ENCODE peak calls at places on chromosomes 7 and 10, in eight cellular contexts. One of them, this sample, is unnamed.

GRCh38 chr7:130334274-130334673 is 10.3 kb upstream of the CPA5 start:
- DNase-seq in naive thymus-derived CD4-positive, alpha-beta T cell: no peak
- DNase-seq in lower lobe of right lung: no peak
- DNase-seq in CD4-positive, alpha-beta T cell: no peak
- DNase-seq in H9: no peak
- DNase-seq in heart right ventricle: no peak
- DNase-seq in neural progenitor cell: no peak
- DNase-seq in OCI-LY7: no peak
- DNase-seq in this sample: no peak

GRCh38 chr10:66398653-66399052 is 527.2 kb upstream of the LRRTM3 start:
- DNase-seq in neural progenitor cell: no peak
- DNase-seq in CD4-positive, alpha-beta T cell: no peak
- DNase-seq in OCI-LY7: no peak
- DNase-seq in lower lobe of right lung: no peak
- DNase-seq in heart right ventricle: no peak
- DNase-seq in H9: no peak
- DNase-seq in naive thymus-derived CD4-positive, alpha-beta T cell: no peak
- DNase-seq in this sample: no peak

GRCh38 chr7:100602889-100603696 is 930 bp downstream of the PCOLCE start:
- DNase-seq in OCI-LY7: no peak
- DNase-seq in H9: peak; percentile 92
- DNase-seq in lower lobe of right lung: no peak
- DNase-seq in heart right ventricle: peak; percentile 73
- DNase-seq in naive thymus-derived CD4-positive, alpha-beta T cell: no peak
- DNase-seq in neural progenitor cell: peak; percentile 83
- DNase-seq in CD4-positive, alpha-beta T cell: no peak
- DNase-seq in this sample: no peak

GRCh38 chr7:100545636-100546128 is 6.7 kb downstream of the AGFG2 start:
- DNase-seq in naive thymus-derived CD4-positive, alpha-beta T cell: no peak
- DNase-seq in neural progenitor cell: peak; percentile 27
- DNase-seq in heart right ventricle: no peak
- DNase-seq in OCI-LY7: peak; percentile 50
- DNase-seq in H9: peak; percentile 68
- DNase-seq in lower lobe of right lung: no peak
- DNase-seq in CD4-positive, alpha-beta T cell: no peak
- DNase-seq in this sample: no peak

GRCh38 chr7:2258661-2259365 is 16.8 kb downstream of the NUDT1 start:
- DNase-seq in OCI-LY7: peak; percentile 58
- DNase-seq in naive thymus-derived CD4-positive, alpha-beta T cell: no peak
- DNase-seq in lower lobe of right lung: peak; percentile 44
- DNase-seq in neural progenitor cell: no peak
- DNase-seq in heart right ventricle: no peak
- DNase-seq in H9: no peak
- DNase-seq in CD4-positive, alpha-beta T cell: no peak
- DNase-seq in this sample: no peak

GRCh38 chr10:11249134-11249533 is 231.5 kb downstream of the CELF2 start:
- DNase-seq in naive thymus-derived CD4-positive, alpha-beta T cell: no peak
- DNase-seq in CD4-positive, alpha-beta T cell: no peak
- DNase-seq in heart right ventricle: no peak
- DNase-seq in neural progenitor cell: no peak
- DNase-seq in H9: no peak
- DNase-seq in OCI-LY7: no peak
- DNase-seq in lower lobe of right lung: no peak
- DNase-seq in this sample: no peak

GRCh38 chr7:121021266-121021969 is 32.9 kb downstream of the CPED1 start:
- DNase-seq in heart right ventricle: no peak
- DNase-seq in OCI-LY7: no peak
- DNase-seq in H9: no peak
- DNase-seq in lower lobe of right lung: no peak
- DNase-seq in naive thymus-derived CD4-positive, alpha-beta T cell: no peak
- DNase-seq in neural progenitor cell: no peak
- DNase-seq in CD4-positive, alpha-beta T cell: no peak
- DNase-seq in this sample: no peak

GRCh38 chr10:70920519-70920918 is 32.2 kb upstream of the PCBD1 start:
- DNase-seq in lower lobe of right lung: peak; percentile 93
- DNase-seq in heart right ventricle: no peak
- DNase-seq in CD4-positive, alpha-beta T cell: no peak
- DNase-seq in naive thymus-derived CD4-positive, alpha-beta T cell: no peak
- DNase-seq in neural progenitor cell: no peak
- DNase-seq in H9: no peak
- DNase-seq in OCI-LY7: no peak
- DNase-seq in this sample: no peak

GRCh38 chr7:101315336-101315735 is 6.3 kb downstream of the IFT22 start:
- DNase-seq in OCI-LY7: peak; percentile 67
- DNase-seq in neural progenitor cell: peak; percentile 57
- DNase-seq in naive thymus-derived CD4-positive, alpha-beta T cell: no peak
- DNase-seq in H9: peak; percentile 66
- DNase-seq in heart right ventricle: no peak
- DNase-seq in CD4-positive, alpha-beta T cell: peak; percentile 29
- DNase-seq in lower lobe of right lung: no peak
- DNase-seq in this sample: peak; percentile 54

GRCh38 chr7:1054438-1055083 is 10.2 kb downstream of the GPR146 start:
- DNase-seq in OCI-LY7: no peak
- DNase-seq in CD4-positive, alpha-beta T cell: no peak
- DNase-seq in lower lobe of right lung: no peak
- DNase-seq in H9: no peak
- DNase-seq in heart right ventricle: no peak
- DNase-seq in neural progenitor cell: peak; percentile 52
- DNase-seq in naive thymus-derived CD4-positive, alpha-beta T cell: no peak
- DNase-seq in this sample: no peak

GRCh38 chr7:12440229-12440628 is 36.6 kb upstream of the VWDE start:
- DNase-seq in lower lobe of right lung: no peak
- DNase-seq in OCI-LY7: no peak
- DNase-seq in heart right ventricle: no peak
- DNase-seq in naive thymus-derived CD4-positive, alpha-beta T cell: no peak
- DNase-seq in CD4-positive, alpha-beta T cell: no peak
- DNase-seq in H9: no peak
- DNase-seq in neural progenitor cell: no peak
- DNase-seq in this sample: no peak

GRCh38 chr7:51645707-51646298 is 329.2 kb upstream of the COBL start:
- DNase-seq in CD4-positive, alpha-beta T cell: no peak
- DNase-seq in H9: no peak
- DNase-seq in naive thymus-derived CD4-positive, alpha-beta T cell: no peak
- DNase-seq in OCI-LY7: no peak
- DNase-seq in heart right ventricle: no peak
- DNase-seq in neural progenitor cell: no peak
- DNase-seq in lower lobe of right lung: no peak
- DNase-seq in this sample: peak; percentile 28

GRCh38 chr7:112199035-112199655 is 7.1 kb downstream of the DOCK4 start:
- DNase-seq in heart right ventricle: no peak
- DNase-seq in naive thymus-derived CD4-positive, alpha-beta T cell: no peak
- DNase-seq in H9: no peak
- DNase-seq in lower lobe of right lung: no peak
- DNase-seq in neural progenitor cell: no peak
- DNase-seq in OCI-LY7: no peak
- DNase-seq in CD4-positive, alpha-beta T cell: no peak
- DNase-seq in this sample: no peak

GRCh38 chr7:35185908-35186731 is 67.8 kb downstream of the TBX20 start:
- DNase-seq in naive thymus-derived CD4-positive, alpha-beta T cell: no peak
- DNase-seq in OCI-LY7: no peak
- DNase-seq in CD4-positive, alpha-beta T cell: no peak
- DNase-seq in heart right ventricle: peak; percentile 72
- DNase-seq in H9: peak; percentile 74
- DNase-seq in neural progenitor cell: peak; percentile 74
- DNase-seq in lower lobe of right lung: no peak
- DNase-seq in this sample: peak; percentile 78

GRCh38 chr7:48244902-48245301 is 73.6 kb downstream of the ABCA13 start:
- DNase-seq in CD4-positive, alpha-beta T cell: no peak
- DNase-seq in neural progenitor cell: no peak
- DNase-seq in naive thymus-derived CD4-positive, alpha-beta T cell: no peak
- DNase-seq in H9: no peak
- DNase-seq in heart right ventricle: no peak
- DNase-seq in OCI-LY7: no peak
- DNase-seq in lower lobe of right lung: no peak
- DNase-seq in this sample: no peak

GRCh38 chr10:35961501-35961900 is 319.4 kb upstream of the FZD8 start:
- DNase-seq in lower lobe of right lung: no peak
- DNase-seq in H9: no peak
- DNase-seq in CD4-positive, alpha-beta T cell: no peak
- DNase-seq in heart right ventricle: no peak
- DNase-seq in naive thymus-derived CD4-positive, alpha-beta T cell: no peak
- DNase-seq in neural progenitor cell: no peak
- DNase-seq in OCI-LY7: no peak
- DNase-seq in this sample: no peak

GRCh38 chr7:151174246-151175046 is 7.0 kb upstream of the GBX1 start:
- DNase-seq in lower lobe of right lung: no peak
- DNase-seq in H9: peak; percentile 54
- DNase-seq in neural progenitor cell: no peak
- DNase-seq in naive thymus-derived CD4-positive, alpha-beta T cell: no peak
- DNase-seq in CD4-positive, alpha-beta T cell: no peak
- DNase-seq in OCI-LY7: no peak
- DNase-seq in heart right ventricle: peak; percentile 56
- DNase-seq in this sample: no peak

GRCh38 chr7:107622429-107622828 is 38.2 kb upstream of the SLC26A4 start:
- DNase-seq in H9: no peak
- DNase-seq in CD4-positive, alpha-beta T cell: no peak
- DNase-seq in neural progenitor cell: no peak
- DNase-seq in heart right ventricle: no peak
- DNase-seq in OCI-LY7: no peak
- DNase-seq in lower lobe of right lung: no peak
- DNase-seq in naive thymus-derived CD4-positive, alpha-beta T cell: no peak
- DNase-seq in this sample: no peak

GRCh38 chr7:5695709-5696345 is 85.6 kb downstream of the RNF216 start:
- DNase-seq in H9: no peak
- DNase-seq in heart right ventricle: no peak
- DNase-seq in OCI-LY7: no peak
- DNase-seq in lower lobe of right lung: no peak
- DNase-seq in CD4-positive, alpha-beta T cell: no peak
- DNase-seq in neural progenitor cell: no peak
- DNase-seq in naive thymus-derived CD4-positive, alpha-beta T cell: no peak
- DNase-seq in this sample: no peak

GRCh38 chr7:55570218-55570873 is 2.0 kb downstream of the VOPP1 start:
- DNase-seq in H9: no peak
- DNase-seq in CD4-positive, alpha-beta T cell: no peak
- DNase-seq in heart right ventricle: no peak
- DNase-seq in lower lobe of right lung: no peak
- DNase-seq in OCI-LY7: peak; percentile 32
- DNase-seq in naive thymus-derived CD4-positive, alpha-beta T cell: no peak
- DNase-seq in neural progenitor cell: no peak
- DNase-seq in this sample: no peak

GRCh38 chr10:113991091-113991860 is 52.4 kb upstream of the ADRB1 start:
- DNase-seq in H9: no peak
- DNase-seq in naive thymus-derived CD4-positive, alpha-beta T cell: no peak
- DNase-seq in lower lobe of right lung: no peak
- DNase-seq in OCI-LY7: no peak
- DNase-seq in neural progenitor cell: no peak
- DNase-seq in CD4-positive, alpha-beta T cell: no peak
- DNase-seq in heart right ventricle: no peak
- DNase-seq in this sample: no peak

GRCh38 chr7:157726764-157727163 is 390.0 kb downstream of the DNAJB6 start:
- DNase-seq in H9: no peak
- DNase-seq in neural progenitor cell: no peak
- DNase-seq in OCI-LY7: no peak
- DNase-seq in CD4-positive, alpha-beta T cell: no peak
- DNase-seq in lower lobe of right lung: no peak
- DNase-seq in heart right ventricle: no peak
- DNase-seq in naive thymus-derived CD4-positive, alpha-beta T cell: no peak
- DNase-seq in this sample: no peak

GRCh38 chr7:157729566-157729965 is 392.8 kb downstream of the DNAJB6 start:
- DNase-seq in OCI-LY7: no peak
- DNase-seq in CD4-positive, alpha-beta T cell: no peak
- DNase-seq in lower lobe of right lung: no peak
- DNase-seq in H9: no peak
- DNase-seq in heart right ventricle: no peak
- DNase-seq in neural progenitor cell: no peak
- DNase-seq in naive thymus-derived CD4-positive, alpha-beta T cell: no peak
- DNase-seq in this sample: no peak

GRCh38 chr7:157734926-157735640 is 398.3 kb downstream of the DNAJB6 start:
- DNase-seq in naive thymus-derived CD4-positive, alpha-beta T cell: no peak
- DNase-seq in H9: no peak
- DNase-seq in lower lobe of right lung: no peak
- DNase-seq in CD4-positive, alpha-beta T cell: no peak
- DNase-seq in neural progenitor cell: no peak
- DNase-seq in heart right ventricle: no peak
- DNase-seq in OCI-LY7: no peak
- DNase-seq in this sample: no peak

GRCh38 chr7:157727964-157728615 is 391.3 kb downstream of the DNAJB6 start:
- DNase-seq in CD4-positive, alpha-beta T cell: no peak
- DNase-seq in OCI-LY7: no peak
- DNase-seq in heart right ventricle: no peak
- DNase-seq in neural progenitor cell: no peak
- DNase-seq in naive thymus-derived CD4-positive, alpha-beta T cell: no peak
- DNase-seq in lower lobe of right lung: no peak
- DNase-seq in H9: no peak
- DNase-seq in this sample: no peak

GRCh38 chr7:157730614-157731013 is 393.8 kb downstream of the DNAJB6 start:
- DNase-seq in H9: no peak
- DNase-seq in OCI-LY7: no peak
- DNase-seq in heart right ventricle: no peak
- DNase-seq in neural progenitor cell: no peak
- DNase-seq in naive thymus-derived CD4-positive, alpha-beta T cell: no peak
- DNase-seq in CD4-positive, alpha-beta T cell: no peak
- DNase-seq in lower lobe of right lung: no peak
- DNase-seq in this sample: no peak
- H3K9me3 ChIP-seq in H9: no peaks in the 10 kb centered on the region
- H3K9me3 ChIP-seq in OCI-LY7: no peaks in the 10 kb centered on the region
- H3K9me3 ChIP-seq in heart right ventricle: no peaks in the 10 kb centered on the region
- H3K9me3 ChIP-seq in neural progenitor cell: no peaks in the 10 kb centered on the region
- H3K9me3 ChIP-seq in naive thymus-derived CD4-positive, alpha-beta T cell: no peaks in the 10 kb centered on the region
- H3K9me3 ChIP-seq in CD4-positive, alpha-beta T cell: no peaks in the 10 kb centered on the region
- H3K9me3 ChIP-seq in lower lobe of right lung: no peaks in the 10 kb centered on the region
- H3K9me3 ChIP-seq in this sample: no peaks in the 10 kb centered on the region

GRCh38 chr7:23405240-23405618 is 65.1 kb downstream of the IGF2BP3 start:
- DNase-seq in heart right ventricle: no peak
- DNase-seq in CD4-positive, alpha-beta T cell: no peak
- DNase-seq in neural progenitor cell: no peak
- DNase-seq in H9: no peak
- DNase-seq in naive thymus-derived CD4-positive, alpha-beta T cell: no peak
- DNase-seq in lower lobe of right lung: no peak
- DNase-seq in OCI-LY7: no peak
- DNase-seq in this sample: no peak
- H3K9me3 ChIP-seq in heart right ventricle: peaks cover 7% of the 10 kb centered on the region
- H3K9me3 ChIP-seq in CD4-positive, alpha-beta T cell: no peaks in the 10 kb centered on the region
- H3K9me3 ChIP-seq in neural progenitor cell: peaks cover 16% of the 10 kb centered on the region
- H3K9me3 ChIP-seq in H9: no peaks in the 10 kb centered on the region
- H3K9me3 ChIP-seq in naive thymus-derived CD4-positive, alpha-beta T cell: no peaks in the 10 kb centered on the region
- H3K9me3 ChIP-seq in lower lobe of right lung: no peaks in the 10 kb centered on the region
- H3K9me3 ChIP-seq in OCI-LY7: peaks cover 10% of the 10 kb centered on the region
- H3K9me3 ChIP-seq in this sample: no peaks in the 10 kb centered on the region

DNA sequence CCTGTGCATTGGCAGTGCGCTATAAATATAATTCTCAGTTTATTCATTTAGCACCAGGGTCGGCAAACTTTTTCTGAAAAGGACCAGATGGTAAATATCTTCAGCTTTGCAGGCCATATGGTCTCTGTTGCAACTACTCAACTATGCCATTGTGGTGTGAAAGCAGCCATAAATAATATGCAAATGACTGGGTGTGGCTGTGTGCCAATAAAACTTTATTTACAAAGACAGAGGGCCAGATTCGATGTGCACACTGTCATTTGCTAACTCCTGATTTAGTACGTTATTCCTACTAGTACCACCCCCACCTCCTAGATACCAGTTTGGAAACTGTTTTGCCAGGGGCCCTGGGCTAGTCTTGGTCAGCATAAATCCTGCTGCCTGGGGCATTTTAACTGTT is 423.0 kb upstream of the MKI67 start:
- DNase-seq in heart right ventricle: no peak
- DNase-seq in H9: no peak
- DNase-seq in CD4-positive, alpha-beta T cell: no peak
- DNase-seq in naive thymus-derived CD4-positive, alpha-beta T cell: no peak
- DNase-seq in lower lobe of right lung: no peak
- DNase-seq in neural progenitor cell: no peak
- DNase-seq in OCI-LY7: no peak
- DNase-seq in this sample: no peak
- H3K9me3 ChIP-seq in heart right ventricle: no peaks in the 10 kb centered on the region
- H3K9me3 ChIP-seq in H9: peaks cover 5% of the 10 kb centered on the region
- H3K9me3 ChIP-seq in CD4-positive, alpha-beta T cell: no peaks in the 10 kb centered on the region
- H3K9me3 ChIP-seq in naive thymus-derived CD4-positive, alpha-beta T cell: no peaks in the 10 kb centered on the region
- H3K9me3 ChIP-seq in lower lobe of right lung: no peaks in the 10 kb centered on the region
- H3K9me3 ChIP-seq in neural progenitor cell: no peaks in the 10 kb centered on the region
- H3K9me3 ChIP-seq in OCI-LY7: no peaks in the 10 kb centered on the region
- H3K9me3 ChIP-seq in this sample: no peaks in the 10 kb centered on the region

GRCh38 chr10:131477457-131478205 is 166.1 kb upstream of the TCERG1L start:
- DNase-seq in CD4-positive, alpha-beta T cell: no peak
- DNase-seq in naive thymus-derived CD4-positive, alpha-beta T cell: no peak
- DNase-seq in lower lobe of right lung: no peak
- DNase-seq in neural progenitor cell: peak; percentile 26
- DNase-seq in OCI-LY7: no peak
- DNase-seq in H9: no peak
- DNase-seq in heart right ventricle: no peak
- DNase-seq in this sample: no peak
- H3K9me3 ChIP-seq in CD4-positive, alpha-beta T cell: no peaks in the 10 kb centered on the region
- H3K9me3 ChIP-seq in naive thymus-derived CD4-positive, alpha-beta T cell: no peaks in the 10 kb centered on the region
- H3K9me3 ChIP-seq in lower lobe of right lung: no peaks in the 10 kb centered on the region
- H3K9me3 ChIP-seq in neural progenitor cell: no peaks in the 10 kb centered on the region
- H3K9me3 ChIP-seq in OCI-LY7: no peaks in the 10 kb centered on the region
- H3K9me3 ChIP-seq in H9: no peaks in the 10 kb centered on the region
- H3K9me3 ChIP-seq in heart right ventricle: no peaks in the 10 kb centered on the region
- H3K9me3 ChIP-seq in this sample: no peaks in the 10 kb centered on the region